ENCODE peak calls at places on chromosomes 3 and 15, in seven cellular contexts. U, R, O, C, M, W and E are unnamed samples.
A peak's percentile ranks its signal among the peaks of the same experiment; 100 is the strongest.

GRCh38 chr3:124318014-124318413 is 326.1 kb upstream of the ROPN1 start:
- DNase-seq in C (no peak), M (no peak), U (no peak), O (no peak), W (no peak), R (no peak), E (no peak)

GRCh38 chr15:73712107-73712506 is 27.9 kb downstream of the CD276 start:
- DNase-seq in M (peak; percentile 46), W (no peak), C (no peak), O (no peak), U (peak; percentile 44), R (no peak), E (no peak)

GRCh38 chr3:139016430-139017048 is 4.2 kb downstream of the PRR23B start:
- DNase-seq in R (no peak), W (no peak), M (no peak), U (no peak), C (no peak), O (no peak), E (no peak)

GRCh38 chr15:43930079-43930478 is 103.3 kb downstream of the WDR76 start:
- DNase-seq in O (no peak), M (peak; percentile 67), U (peak; percentile 45), W (no peak), C (no peak), R (no peak), E (no peak)

GRCh38 chr3:125023833-125024560 is 31.8 kb downstream of the HEG1 start:
- DNase-seq in M (no peak), U (no peak), O (no peak), W (no peak), C (no peak), R (no peak), E (no peak)

GRCh38 chr15:49876401-49877038 is 242.5 kb downstream of the ATP8B4 start:
- DNase-seq in U (peak; percentile 45), W (peak; percentile 18), R (peak; percentile 19), M (peak; percentile 86), C (no peak), O (no peak), E (no peak)

GRCh38 chr3:29555590-29555989 is 274.7 kb downstream of the RBMS3 start:
- DNase-seq in M (peak; percentile 8), C (no peak), U (no peak), O (no peak), W (no peak), R (no peak), E (no peak)

GRCh38 chr15:74807302-74807701 is 5.3 kb upstream of the LMAN1L start:
- DNase-seq in U (no peak), O (no peak), C (no peak), M (no peak), W (no peak), R (no peak), E (no peak)

GRCh38 chr15:38864122-38864521 is 299.5 kb upstream of the RASGRP1 start:
- DNase-seq in R (no peak), W (no peak), O (no peak), U (no peak), C (no peak), M (no peak), E (no peak)

GRCh38 chr3:127226946-127227842 is 34.3 kb downstream of the PRR23E start:
- DNase-seq in O (no peak), R (no peak), W (no peak), M (peak; percentile 68), U (peak; percentile 84), C (peak; percentile 47), E (peak; percentile 68)

GRCh38 chr3:4981688-4982494 is 2.7 kb downstream of the BHLHE40 start:
- DNase-seq in M (peak; percentile 58), W (peak; percentile 66), O (no peak), R (no peak), C (peak; percentile 45), U (no peak), E (no peak)

GRCh38 chr3:172658344-172659245 is 52.3 kb downstream of the NCEH1 start:
- DNase-seq in C (no peak), M (no peak), W (peak; percentile 27), R (no peak), U (no peak), O (no peak), E (no peak)

GRCh38 chr3:46615050-46615449 is 2.7 kb downstream of the FAM240A start:
- DNase-seq in W (no peak), R (no peak), M (no peak), O (no peak), U (no peak), C (no peak), E (no peak)

GRCh38 chr3:58049143-58049785 is 41.0 kb downstream of the FLNB start:
- DNase-seq in R (peak; percentile 35), W (peak; percentile 89), C (peak; percentile 66), U (peak; percentile 80), O (no peak), M (peak; percentile 96), E (peak; percentile 25)

GRCh38 chr3:113111308-113111707 is 100.0 kb upstream of the BOC start:
- DNase-seq in R (no peak), M (no peak), W (no peak), C (no peak), U (peak; percentile 14), O (no peak), E (no peak)

GRCh38 chr3:125075738-125076137 is 19.9 kb upstream of the HEG1 start:
- DNase-seq in M (peak; percentile 43), O (no peak), R (no peak), C (no peak), W (no peak), U (peak; percentile 51), E (no peak)

GRCh38 chr3:12722205-12722604 is 36.9 kb downstream of the TMEM40 start:
- DNase-seq in R (no peak), C (no peak), O (no peak), M (no peak), W (no peak), U (no peak), E (no peak)

GRCh38 chr3:132659370-132660055 is at the start of gene ACAD11:
- DNase-seq in R (peak; percentile 71), W (peak; percentile 72), O (peak; percentile 68), M (peak; percentile 75), U (peak; percentile 79), C (peak; percentile 82), E (peak; percentile 83)

GRCh38 chr15:32656091-32656860 is 14.8 kb downstream of the SCG5 start:
- DNase-seq in O (no peak), W (no peak), C (no peak), U (no peak), R (no peak), M (no peak), E (no peak)

GRCh38 chr15:88231909-88232308 is 24.6 kb downstream of the NTRK3 start:
- DNase-seq in M (no peak), O (no peak), R (no peak), C (no peak), W (no peak), U (no peak), E (no peak)

GRCh38 chr15:29613951-29614382 is 208.3 kb downstream of the TJP1 start:
- DNase-seq in M (peak; percentile 73), U (peak; percentile 26), R (no peak), C (no peak), O (no peak), W (peak; percentile 23), E (no peak)

GRCh38 chr15:97692317-97693015 is 268.0 kb upstream of the ARRDC4 start:
- DNase-seq in W (no peak), R (no peak), C (no peak), O (peak; percentile 47), U (no peak), M (no peak), E (no peak)

GRCh38 chr3:14266361-14266760 is 87.7 kb downstream of the LSM3 start:
- DNase-seq in R (peak; percentile 42), W (no peak), M (no peak), O (peak; percentile 61), U (no peak), C (no peak), E (peak; percentile 55)

DNA sequence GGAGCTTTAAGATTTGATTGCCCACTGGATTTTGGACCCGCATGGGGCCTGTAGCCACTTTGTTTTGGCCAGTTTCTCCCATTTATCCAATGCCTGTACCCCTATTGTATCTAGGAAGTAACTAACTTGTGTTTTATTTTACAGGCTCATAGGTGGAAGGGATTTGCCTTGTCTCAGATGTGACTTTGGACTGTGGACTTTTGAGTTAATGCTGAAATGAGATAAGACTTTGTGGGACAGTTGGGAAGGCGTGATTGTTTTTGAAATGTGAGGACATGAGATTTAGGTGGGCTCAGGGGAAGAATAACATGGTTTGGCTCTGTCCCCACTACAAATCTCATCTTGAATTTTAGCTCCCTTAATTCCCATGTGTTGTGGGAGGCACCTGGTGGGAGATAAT is 30.7 kb upstream of the NECTIN3 start:
- DNase-seq in M (no peak), C (no peak), O (no peak), W (no peak), U (no peak), R (no peak), E (no peak)
- H3K27me3 ChIP-seq in M (no peaks in the 10 kb centered on the region), C (no peaks in the 10 kb centered on the region), O (no peaks in the 10 kb centered on the region), W (no peaks in the 10 kb centered on the region), U (no peaks in the 10 kb centered on the region), R (no peaks in the 10 kb centered on the region), E (peaks cover 2% of the 10 kb centered on the region)

DNA sequence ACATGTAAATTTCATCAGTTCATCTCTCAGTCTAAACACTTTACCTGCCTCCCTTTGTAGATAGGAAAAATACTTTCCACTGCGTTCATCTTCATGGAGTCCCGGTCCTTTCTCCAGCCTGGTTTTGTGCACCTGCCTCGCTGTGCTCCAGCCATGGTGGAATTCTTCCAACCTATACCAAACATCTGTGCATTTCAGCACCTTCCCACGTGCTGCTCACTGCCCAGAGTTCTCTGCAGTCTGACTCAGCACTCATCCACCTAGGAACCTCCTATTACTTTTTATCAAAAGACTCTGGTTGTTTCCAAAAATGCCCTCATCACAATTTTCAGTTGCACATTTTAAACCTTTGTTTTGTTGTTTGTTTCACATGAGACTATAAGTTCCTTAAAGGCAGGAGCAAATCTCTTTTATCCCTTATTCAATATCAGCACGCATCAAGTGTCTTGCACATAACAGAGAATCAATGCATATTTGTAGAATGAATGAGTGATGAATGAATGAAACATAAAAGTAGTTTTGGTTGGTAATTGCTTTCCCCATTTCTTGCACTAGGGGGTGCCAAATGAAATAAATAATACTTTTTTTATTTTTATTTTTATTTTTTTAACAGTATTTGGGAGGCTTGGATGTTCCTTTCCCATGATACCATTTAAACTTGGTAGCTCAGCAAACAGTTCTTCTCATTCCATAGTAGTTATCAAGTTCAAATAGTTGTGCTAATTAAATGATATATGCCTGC is 30.2 kb upstream of the ADAMTS9 start:
- DNase-seq in U (no peak), W (no peak), R (no peak), O (no peak), C (no peak), M (peak; percentile 34), E (no peak)
- TF ChIP-seq CTCF in U (peak; percentile 65), W (peak; percentile 18), R (peak; percentile 59), O (no peak), C (no peak), M (peak; percentile 52), E (peak; percentile 35)

GRCh38 chr15:93250905-93251304 is 161.9 kb upstream of the RGMA start:
- DNase-seq in R (peak; percentile 28), W (no peak), M (no peak), C (no peak), O (no peak), U (no peak), E (no peak)
- H3K27me3 ChIP-seq in R (no peaks in the 10 kb centered on the region), W (no peaks in the 10 kb centered on the region), M (no peaks in the 10 kb centered on the region), C (no peaks in the 10 kb centered on the region), O (no peaks in the 10 kb centered on the region), U (no peaks in the 10 kb centered on the region), E (no peaks in the 10 kb centered on the region)

GRCh38 chr3:107630779-107631178 is 108.0 kb downstream of the BBX start:
- DNase-seq in M (no peak), W (no peak), U (no peak), C (no peak), R (no peak), O (no peak), E (no peak)
- TF ChIP-seq CTCF in M (no peak), W (no peak), U (no peak), C (no peak), R (no peak), O (no peak), E (no peak)